ENCODE peak calls at places on chromosomes 11 and 22, in eight cellular contexts. S is dorsolateral prefrontal cortex, C is body of pancreas, Y is AG04450, L is colonic mucosa, P is MM.1S, R is heart left ventricle, X is ovary. O is an unnamed sample.

GRCh38 chr22:37659066-37659896 is 758 bp downstream of the PDXP start:
- DNase-seq in X (peak; percentile 65), S (no peak), R (no peak), L (peak; percentile 85), P (peak; percentile 33), Y (no peak), C (peak; percentile 57), O (no peak)

GRCh38 chr11:57301711-57302423 is 22.9 kb downstream of the TNKS1BP1 start:
- DNase-seq in L (no peak), P (no peak), Y (no peak), R (no peak), C (no peak), X (no peak), S (no peak), O (no peak)

GRCh38 chr11:13668957-13669521 is 571 bp downstream of the FAR1 start:
- DNase-seq in Y (no peak), C (peak; percentile 47), X (no peak), P (peak; percentile 64), L (peak; percentile 76), S (peak; percentile 19), R (peak; percentile 59), O (no peak)

GRCh38 chr11:44950036-44950624 is 553 bp downstream of the TP53I11 start:
- DNase-seq in L (peak; percentile 64), Y (no peak), X (peak; percentile 63), P (no peak), S (peak; percentile 40), C (peak; percentile 56), R (no peak), O (no peak)

GRCh38 chr11:16791494-16791961 is 53.1 kb downstream of the C11orf58 start:
- DNase-seq in L (no peak), S (no peak), C (no peak), Y (peak; percentile 78), P (no peak), R (peak; percentile 68), X (no peak), O (peak; percentile 34)

GRCh38 chr11:110716361-110716760 is 4.1 kb upstream of the ARHGAP20 start:
- DNase-seq in L (no peak), X (no peak), C (no peak), S (no peak), Y (no peak), P (no peak), R (no peak), O (no peak)

GRCh38 chr22:38704568-38705234 is 1.0 kb upstream of the GTPBP1 start:
- DNase-seq in X (no peak), Y (no peak), P (peak; percentile 65), R (no peak), L (no peak), C (no peak), S (no peak), O (no peak)

GRCh38 chr22:45537734-45538181 is 35.1 kb downstream of the FBLN1 start:
- DNase-seq in X (peak; percentile 70), S (peak; percentile 74), R (peak; percentile 62), P (no peak), L (no peak), C (peak; percentile 21), Y (peak; percentile 59), O (peak; percentile 99)

GRCh38 chr22:30309981-30310672 is 16.6 kb downstream of the TBC1D10A start:
- DNase-seq in Y (no peak), L (peak; percentile 73), X (no peak), R (no peak), S (no peak), P (peak; percentile 57), C (peak; percentile 66), O (peak; percentile 62)

GRCh38 chr11:77141034-77141433 is 13.0 kb downstream of the MYO7A start:
- DNase-seq in L (no peak), X (no peak), R (no peak), S (no peak), P (no peak), Y (peak; percentile 23), C (no peak), O (peak; percentile 94)

GRCh38 chr11:8913961-8914660 is 3.1 kb downstream of the AKIP1 start:
- DNase-seq in X (peak; percentile 41), C (no peak), Y (no peak), P (peak; percentile 62), R (no peak), S (peak; percentile 63), L (no peak), O (no peak)

DNA sequence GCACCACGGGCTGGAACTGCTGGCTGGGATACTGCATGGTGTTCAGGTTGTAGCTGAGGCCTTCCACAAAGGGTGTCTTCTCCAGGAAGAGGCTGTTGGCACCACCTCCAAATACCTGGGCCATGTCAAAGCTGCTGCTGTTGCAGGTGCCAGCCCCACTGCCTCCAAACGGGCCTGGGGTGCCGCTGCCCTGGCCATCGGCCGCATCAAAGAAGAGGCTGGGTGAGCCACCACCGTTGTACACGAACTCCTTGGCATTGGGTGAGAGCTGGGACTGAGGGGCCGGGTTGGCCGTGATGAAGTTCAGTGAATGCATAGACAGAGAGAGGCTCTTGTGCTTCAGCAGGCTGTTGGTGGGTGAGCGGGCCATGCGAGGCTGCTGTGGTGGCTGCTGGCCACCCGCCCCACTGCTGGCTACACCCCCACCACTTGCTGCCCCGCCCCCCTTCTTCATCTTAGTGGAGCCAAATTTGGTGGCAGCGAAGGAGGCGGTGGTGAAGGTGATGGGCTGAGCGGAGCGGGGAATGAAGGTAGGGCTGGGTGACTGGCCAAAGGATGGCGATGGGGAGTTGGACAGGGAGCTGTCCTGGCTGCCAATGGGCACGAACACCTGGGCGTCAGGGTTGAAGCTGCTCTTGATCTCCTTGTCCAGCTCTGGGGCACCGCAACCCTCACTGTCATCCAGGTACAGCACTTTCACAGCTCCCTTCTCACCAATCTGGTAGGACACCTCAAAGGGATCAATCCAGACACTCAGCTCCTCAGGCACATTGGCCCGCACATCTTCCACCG is 10.1 kb downstream of the TOB2 start:
- DNase-seq in R (no peak), Y (no peak), X (no peak), S (no peak), L (no peak), P (no peak), C (no peak), O (no peak)
- H3K27ac ChIP-seq in R (peak overlapping the region; percentile 67), Y (no peak overlapping the region), X (no peak overlapping the region), S (peak overlapping the region; percentile 17), L (no peak overlapping the region), P (no peak overlapping the region), C (no peak overlapping the region), O (no peak overlapping the region)

GRCh38 chr11:1839204-1839923 is 583 bp downstream of the TNNI2 start:
- DNase-seq in R (no peak), C (no peak), X (no peak), S (no peak), P (no peak), Y (no peak), L (no peak), O (no peak)

GRCh38 chr11:1838426-1839131 is at the start of gene TNNI2:
- DNase-seq in R (peak; percentile 23), C (peak; percentile 22), Y (no peak), X (no peak), L (no peak), S (no peak), P (no peak), O (no peak)

GRCh38 chr11:1841511-1842148 is 2.8 kb downstream of the TNNI2 start:
- DNase-seq in X (no peak), L (no peak), R (peak; percentile 8), Y (no peak), P (no peak), C (no peak), S (no peak), O (no peak)

GRCh38 chr11:1840780-1841480 is 2.1 kb downstream of the TNNI2 start:
- DNase-seq in L (no peak), R (peak; percentile 25), S (no peak), X (no peak), C (no peak), P (no peak), Y (no peak), O (no peak)

DNA sequence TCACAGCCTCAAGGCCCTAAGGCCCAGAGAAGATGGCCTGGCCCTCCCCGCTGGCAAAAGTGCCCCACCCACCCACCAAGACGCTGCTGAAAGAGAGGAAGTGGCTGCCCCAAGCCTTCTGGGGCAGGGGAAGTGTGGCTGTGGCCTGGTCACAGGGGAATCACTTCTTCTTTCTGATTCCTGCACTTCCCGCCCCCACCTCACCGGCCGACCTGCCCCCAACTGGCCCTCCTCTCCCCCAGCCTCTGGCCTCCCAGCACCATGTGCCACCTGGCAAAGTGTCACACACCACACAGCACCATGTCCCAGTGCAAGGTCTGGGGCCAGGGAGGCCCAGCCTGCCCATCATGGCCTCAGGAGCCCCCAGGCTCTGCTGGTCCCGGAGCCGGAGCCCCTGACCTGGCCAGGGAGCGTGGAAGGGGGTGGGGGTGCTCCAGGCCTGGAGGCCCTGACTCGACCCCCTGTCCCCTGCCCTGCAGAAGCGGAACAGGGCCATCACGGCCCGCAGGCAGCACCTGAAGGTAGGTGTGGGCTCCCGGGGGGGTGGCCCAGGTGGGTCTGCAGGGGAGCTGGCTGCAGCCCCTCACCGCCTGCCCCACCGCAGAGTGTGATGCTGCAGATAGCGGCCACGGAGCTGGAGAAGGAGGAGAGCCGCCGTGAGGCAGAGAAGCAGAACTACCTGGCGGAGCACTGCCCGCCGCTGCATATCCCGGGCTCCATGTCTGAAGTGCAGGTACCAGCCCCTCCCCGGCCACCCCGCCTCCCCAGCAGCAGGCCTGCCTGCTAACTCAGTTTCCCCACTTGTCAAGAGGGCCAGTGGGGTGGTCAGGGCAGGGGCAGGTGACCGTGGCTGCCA is 1.4 kb downstream of the TNNI2 start:
- DNase-seq in S (no peak), R (peak; percentile 75), C (no peak), P (no peak), L (peak; percentile 54), Y (no peak), X (no peak), O (no peak)
- H3K27ac ChIP-seq in S (no peak overlapping the region), R (peak overlapping the region; percentile 20), C (peak overlapping the region; percentile 96), P (no peak overlapping the region), L (no peak overlapping the region), Y (no peak overlapping the region), X (no peak overlapping the region), O (no peak overlapping the region)

DNA sequence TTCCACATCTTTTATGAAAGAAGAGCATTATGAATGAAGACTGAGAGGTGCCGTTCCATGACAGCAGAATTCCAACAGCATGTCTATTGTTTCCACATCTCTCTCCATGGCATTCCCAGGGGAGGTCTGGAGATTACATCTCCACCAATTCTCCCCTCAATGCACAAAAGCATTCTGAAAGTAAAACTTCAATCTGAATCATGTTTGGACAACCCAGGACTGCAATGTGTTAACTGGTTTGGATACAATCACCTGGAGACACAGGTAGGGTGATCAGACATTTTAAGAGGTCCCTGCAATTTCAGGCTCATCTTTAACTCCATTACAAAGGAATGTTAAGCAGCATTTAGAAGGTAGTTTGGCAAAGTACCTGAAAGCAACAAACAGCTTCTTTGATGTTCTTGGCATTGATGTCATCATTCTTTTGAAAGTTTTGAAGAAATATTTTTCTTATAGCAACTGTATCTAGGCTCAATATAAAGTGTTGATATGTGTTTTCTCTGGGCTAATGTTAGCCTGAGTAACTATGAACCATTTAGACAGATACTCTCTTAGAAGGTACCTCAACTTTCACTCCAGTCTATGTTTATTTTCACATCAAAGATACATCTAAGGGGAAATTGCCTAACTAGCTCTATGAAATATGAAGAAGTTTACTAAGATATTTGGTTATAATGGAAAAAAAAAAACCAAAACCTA is 181.4 kb upstream of the MTMR2 start:
- DNase-seq in R (no peak), P (no peak), X (no peak), Y (no peak), S (no peak), C (no peak), L (no peak), O (no peak)
- H3K27ac ChIP-seq in R (no peak overlapping the region), P (no peak overlapping the region), X (no peak overlapping the region), Y (no peak overlapping the region), S (no peak overlapping the region), C (peak overlapping the region; percentile 26), L (no peak overlapping the region), O (no peak overlapping the region)

DNA sequence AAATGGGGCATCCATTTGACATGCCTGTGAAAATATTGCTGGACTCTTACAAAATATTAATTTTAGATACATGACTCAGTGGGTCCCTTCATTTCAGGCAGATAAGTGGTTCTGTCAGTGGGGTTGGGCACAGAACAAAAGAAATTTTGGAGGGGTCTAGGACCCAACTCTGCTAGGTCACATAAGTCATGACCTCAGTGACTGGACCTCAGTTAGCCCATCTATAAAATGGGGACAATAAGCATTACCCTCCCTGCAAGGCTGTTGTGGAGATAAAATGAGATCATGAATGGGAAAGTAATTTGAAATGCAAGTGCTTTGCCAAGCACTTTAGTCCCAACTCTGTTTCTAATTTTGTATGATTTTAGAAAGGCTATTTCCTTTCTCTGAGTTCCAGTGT is 23.8 kb downstream of the ADORA2A start:
- DNase-seq in P (no peak), S (no peak), X (no peak), L (no peak), R (no peak), Y (no peak), C (no peak), O (no peak)
- H3K27ac ChIP-seq in P (no peak overlapping the region), S (no peak overlapping the region), X (no peak overlapping the region), L (no peak overlapping the region), R (no peak overlapping the region), Y (no peak overlapping the region), C (no peak overlapping the region), O (no peak overlapping the region)